ENCODE peak calls at places on chromosomes 1 and 21, in seven cellular contexts. H is body of pancreas, A is neural progenitor cell, J is BE2C, F is GM12864, X is hepatocyte, Z is fibroblast of lung. V is an unnamed sample.

GRCh38 chr21:37917612-37918011 is 1.4 kb upstream of the KCNJ6 start:
- DNase-seq in H (no peak), Z (peak), J (no peak), F (no peak), X (no peak), A (no peak), V (peak)

GRCh38 chr1:221994274-221994698 is 252.4 kb upstream of the DUSP10 start:
- DNase-seq in J (no peak), H (no peak), F (peak), X (no peak), A (no peak), Z (no peak), V (peak)

GRCh38 chr1:178954291-178954690 is 71.4 kb upstream of the FAM20B start:
- DNase-seq in F (no peak), Z (no peak), A (no peak), J (no peak), H (no peak), X (no peak), V (no peak)

GRCh38 chr1:22676916-22677601 is 24.0 kb downstream of the C1QB start:
- DNase-seq in F (no peak), H (no peak), X (no peak), A (peak), Z (no peak), J (no peak), V (no peak)

GRCh38 chr1:235783148-235783776 is 83.4 kb downstream of the LYST start:
- DNase-seq in X (peak), F (no peak), Z (peak), J (no peak), H (no peak), A (peak), V (peak)

GRCh38 chr1:22111620-22112019 is 31.3 kb downstream of the WNT4 start:
- DNase-seq in Z (peak), F (no peak), H (no peak), J (no peak), A (no peak), X (no peak), V (peak)

GRCh38 chr1:11659748-11660147 is 4.3 kb upstream of the FBXO6 start:
- DNase-seq in F (no peak), J (no peak), Z (no peak), A (no peak), H (no peak), X (no peak), V (no peak)

GRCh38 chr1:8239306-8240023 is 78.4 kb upstream of the SLC45A1 start:
- DNase-seq in F (no peak), X (peak), A (peak), J (no peak), Z (peak), H (no peak), V (peak)

GRCh38 chr1:206050655-206051235 is 2.2 kb upstream of the RHEX start:
- DNase-seq in J (no peak), Z (no peak), F (peak), A (no peak), X (no peak), H (no peak), V (no peak)

GRCh38 chr1:184677344-184677743 is 77.3 kb downstream of the EDEM3 start:
- DNase-seq in H (no peak), A (no peak), Z (no peak), X (no peak), F (no peak), J (no peak), V (no peak)
- TF ChIP-seq CTCF in H (no peak), A (no peak), Z (no peak), X (no peak), F (no peak), J (no peak), V (no peak)

DNA sequence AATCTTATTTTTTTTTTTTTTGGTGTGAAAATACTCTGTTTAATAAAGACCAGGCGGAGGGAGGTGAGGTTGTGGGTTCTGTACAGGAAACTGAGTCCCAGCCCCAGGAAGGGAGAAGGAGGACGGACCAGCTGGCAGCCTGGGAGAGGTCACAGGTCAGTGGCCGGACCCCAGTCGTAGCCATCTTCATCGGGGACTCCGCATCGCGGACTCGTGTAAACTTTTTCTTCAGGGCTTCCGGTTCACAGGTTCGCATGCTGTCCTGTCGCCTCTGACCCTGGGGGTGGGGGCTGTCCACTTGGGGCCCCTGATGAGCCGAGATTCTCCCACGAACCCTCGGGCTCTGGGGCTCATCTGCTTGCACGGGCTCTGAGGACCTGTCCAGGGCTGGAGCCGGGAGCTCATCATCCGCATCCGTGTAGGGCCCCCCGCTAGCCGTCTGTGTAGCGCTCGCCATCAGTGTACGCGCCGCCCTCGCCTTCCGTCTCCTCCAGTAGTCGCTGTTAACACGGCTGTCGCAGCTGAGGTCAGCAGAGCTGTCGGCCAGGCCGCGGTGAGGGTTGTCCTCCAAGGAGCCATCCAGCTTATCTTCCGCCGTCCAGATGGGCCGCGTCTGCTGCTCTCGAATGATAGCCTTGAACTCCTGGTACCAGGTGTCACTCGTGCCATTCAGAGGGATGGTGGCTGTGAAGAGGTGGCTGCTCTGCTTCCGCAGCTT is 975.7 kb upstream of the PRMT6 start:
- DNase-seq in J (no peak), H (no peak), Z (no peak), X (peak), F (no peak), A (no peak), V (no peak)
- H3K4me3 ChIP-seq in J (no peak), H (no peak), Z (no peak), X (no peak), F (no peak), A (no peak), V (no peak)

GRCh38 chr21:45098867-45099266 is 24.5 kb downstream of the ADARB1 start:
- DNase-seq in A (peak), X (no peak), H (no peak), Z (no peak), F (no peak), J (no peak), V (no peak)
- TF ChIP-seq CTCF in A (peak), X (peak), H (no peak), Z (peak), F (peak), J (peak), V (peak)

GRCh38 chr21:45079351-45079750 is 5.0 kb downstream of the ADARB1 start:
- DNase-seq in Z (no peak), A (no peak), X (no peak), H (no peak), J (no peak), F (no peak), V (no peak)
- H3K4me3 ChIP-seq in Z (no peak), A (no peak), X (no peak), H (no peak), J (no peak), F (no peak), V (no peak)

DNA sequence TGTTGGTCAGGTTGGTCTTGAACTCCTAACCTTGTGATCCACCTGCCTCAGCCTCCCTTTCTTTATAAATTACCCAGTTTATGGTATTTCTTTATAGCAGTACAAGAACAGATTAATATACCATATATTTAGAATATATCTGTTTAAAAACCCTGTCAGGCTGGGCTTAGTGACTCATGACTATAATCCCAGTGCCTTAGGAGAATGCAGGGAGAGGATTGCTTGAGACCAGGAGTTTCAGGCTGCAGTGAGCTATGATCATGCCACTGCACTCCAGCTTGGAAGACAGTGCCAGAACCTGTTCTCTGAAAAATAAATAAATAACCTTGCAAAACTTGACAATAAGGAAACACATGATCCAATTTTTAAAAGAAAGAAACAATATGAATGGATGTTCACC is 43.9 kb downstream of the ZNF684 start:
- DNase-seq in J (no peak), H (no peak), A (no peak), X (no peak), Z (no peak), F (no peak), V (no peak)
- TF ChIP-seq CTCF in J (no peak), H (no peak), A (no peak), X (no peak), Z (no peak), F (no peak), V (no peak)